ENCODE peak calls at places on chromosomes 5 and 9, in nine cellular contexts. F is activated T-cell treated with anti-CD3 and anti-CD28 coated beads, Interleukin-2, amount 50 U/mL, for 72 hours; G is brain microvascular endothelial cell; E is endothelial cell; R is stimulated activated CD4-positive, alpha-beta T cell treated with anti-CD3 and anti-CD28 coated beads, Interleukin-4, amount 100 ng/mL, for 4 hours; L is cardiac muscle cell; U is ELF-1; C is K562; T is SW 1271. S is an unnamed sample.

GRCh38 chr9:137881591-137882505 is 4.3 kb downstream of the CACNA1B start:
- DNase-seq in R (no peak), G (no peak), U (peak), E (no peak), F (no peak), C (no peak), T (no peak), L (no peak), S (no peak)

GRCh38 chr9:81729141-81729540 is 39.8 kb upstream of the TLE1 start:
- DNase-seq in R (no peak), F (no peak), U (no peak), T (no peak), C (no peak), E (no peak), G (no peak), L (no peak), S (no peak)

GRCh38 chr5:167716376-167716775 is 575.1 kb upstream of the WWC1 start:
- DNase-seq in T (no peak), U (no peak), G (no peak), L (no peak), F (no peak), R (no peak), C (no peak), E (no peak), S (no peak)

GRCh38 chr5:464446-464842 is 21.5 kb downstream of the EXOC3 start:
- DNase-seq in T (no peak), G (no peak), C (no peak), E (no peak), R (no peak), L (no peak), F (no peak), U (no peak), S (no peak)

GRCh38 chr9:15736569-15736968 is 183.7 kb downstream of the CCDC171 start:
- DNase-seq in G (no peak), C (no peak), L (no peak), T (no peak), U (no peak), E (no peak), F (no peak), R (no peak), S (no peak)

GRCh38 chr9:93246111-93246510 is 62.2 kb downstream of the WNK2 start:
- DNase-seq in C (no peak), R (no peak), T (no peak), U (no peak), G (no peak), F (no peak), E (no peak), L (no peak), S (no peak)

GRCh38 chr9:20624201-20625002 is 2.1 kb upstream of the MLLT3 start:
- DNase-seq in T (peak), E (peak), R (peak), F (peak), C (no peak), L (peak), G (peak), U (peak), S (no peak)

GRCh38 chr5:55692509-55692908 is 19.6 kb downstream of the SLC38A9 start:
- DNase-seq in L (no peak), E (no peak), U (no peak), G (no peak), F (no peak), R (no peak), C (no peak), T (no peak), S (no peak)

GRCh38 chr9:98854206-98854756 is 46.8 kb downstream of the GALNT12 start:
- DNase-seq in C (no peak), R (no peak), U (no peak), G (no peak), F (no peak), E (no peak), T (no peak), L (peak), S (no peak)

GRCh38 chr5:7377761-7378160 is 18.2 kb upstream of the ADCY2 start:
- DNase-seq in C (no peak), R (no peak), F (no peak), E (no peak), T (no peak), G (no peak), L (no peak), U (no peak), S (no peak)

GRCh38 chr9:75088646-75089368 is 493 bp downstream of the OSTF1 start:
- DNase-seq in C (peak), E (no peak), G (peak), U (peak), R (no peak), L (peak), F (peak), T (peak), S (peak)

GRCh38 chr9:1910269-1910811 is 104.8 kb upstream of the SMARCA2 start:
- DNase-seq in L (no peak), E (no peak), C (no peak), G (no peak), U (no peak), T (no peak), R (no peak), F (no peak), S (no peak)

GRCh38 chr5:36045895-36046294 is 20.8 kb downstream of the UGT3A2 start:
- DNase-seq in G (no peak), U (no peak), L (no peak), C (no peak), R (no peak), E (no peak), T (no peak), F (no peak), S (no peak)

GRCh38 chr9:98550206-98550820 is 158.4 kb downstream of the GABBR2 start:
- DNase-seq in L (peak), G (peak), R (no peak), U (no peak), F (no peak), T (no peak), C (no peak), E (no peak), S (no peak)